ENCODE peak calls at places on chromosome 13, in four cellular contexts. K, H, G and J are unnamed samples.

GRCh38 chr13:102373221-102373620 is 28.6 kb downstream of the FGF14 start:
- DNase-seq in G (no peak), K (no peak), H (no peak), J (no peak)

GRCh38 chr13:111384441-111385181 is 64.2 kb downstream of the TEX29 start:
- DNase-seq in K (no peak), H (no peak), G (peak), J (no peak)

GRCh38 chr13:44165172-44165894 is 208.3 kb upstream of the SERP2 start:
- DNase-seq in G (no peak), H (no peak), K (no peak), J (no peak)

GRCh38 chr13:109093988-109094387 is 464.6 kb downstream of the MYO16 start:
- DNase-seq in H (no peak), G (no peak), K (no peak), J (no peak)

GRCh38 chr13:112178769-112179168 is 111.8 kb downstream of the SOX1 start:
- DNase-seq in G (no peak), H (no peak), K (no peak), J (no peak)

GRCh38 chr13:48819889-48820288 is 155.8 kb upstream of the FNDC3A start:
- DNase-seq in G (peak), H (no peak), K (no peak), J (no peak)

GRCh38 chr13:102838982-102839381 is 6.8 kb upstream of the ERCC5 start:
- DNase-seq in G (no peak), H (no peak), K (no peak), J (no peak)

GRCh38 chr13:99224019-99224418 is 23.4 kb downstream of the UBAC2 start:
- DNase-seq in G (no peak), K (no peak), H (no peak), J (no peak)

GRCh38 chr13:105441406-105441805 is 1094.1 kb downstream of the EFNB2 start:
- DNase-seq in G (no peak), H (no peak), K (no peak), J (no peak)

GRCh38 chr13:100887729-100888151 is 213.1 kb upstream of the TMTC4 start:
- DNase-seq in G (no peak), H (peak), K (no peak), J (peak)

GRCh38 chr13:59318320-59318930 is 845.3 kb downstream of the DIAPH3 start:
- DNase-seq in G (peak), K (peak), H (peak), J (peak)

GRCh38 chr13:77810430-77810829 is 108.2 kb downstream of the EDNRB start:
- DNase-seq in G (no peak), K (no peak), H (peak), J (peak)

GRCh38 chr13:75675421-75675820 is 39.3 kb downstream of the LMO7 start:
- DNase-seq in H (peak), K (no peak), G (no peak), J (no peak)

GRCh38 chr13:28658796-28659610 is at the start of gene POMP:
- DNase-seq in K (peak), G (peak), H (peak), J (peak)

GRCh38 chr13:111480976-111481375 is 160.5 kb downstream of the TEX29 start:
- DNase-seq in G (no peak), K (no peak), H (no peak), J (no peak)

GRCh38 chr13:110575322-110576069 is 14.0 kb upstream of the RAB20 start:
- DNase-seq in K (no peak), G (no peak), H (peak), J (peak)

GRCh38 chr13:93778548-93778947 is 551.9 kb downstream of the GPC6 start:
- DNase-seq in G (no peak), H (no peak), K (no peak), J (no peak)

GRCh38 chr13:75607447-75607846 is 28.7 kb upstream of the LMO7 start:
- DNase-seq in H (no peak), K (no peak), G (no peak), J (no peak)

GRCh38 chr13:45473627-45474026 is 8.9 kb downstream of the COG3 start:
- DNase-seq in K (no peak), G (no peak), H (no peak), J (no peak)

GRCh38 chr13:34734932-34735331 is 207.1 kb upstream of the NBEA start:
- DNase-seq in K (no peak), G (no peak), H (no peak), J (no peak)

GRCh38 chr13:21944610-21945009 is 273.7 kb downstream of the FGF9 start:
- DNase-seq in K (no peak), G (no peak), H (no peak), J (no peak)

GRCh38 chr13:40230833-40231266 is 435.6 kb downstream of the FOXO1 start:
- DNase-seq in G (no peak), K (no peak), H (peak), J (peak)

GRCh38 chr13:36430247-36431203 is 1.8 kb upstream of the CCNA1 start:
- DNase-seq in H (no peak), G (no peak), K (no peak), J (no peak)

GRCh38 chr13:31908696-31909386 is 122.7 kb upstream of the FRY start:
- DNase-seq in H (no peak), K (no peak), G (no peak), J (peak)

GRCh38 chr13:76293346-76293745 is 592.9 kb downstream of the KCTD12 start:
- DNase-seq in H (peak), K (no peak), G (no peak), J (peak)

GRCh38 chr13:114311908-114312307 is 2.4 kb upstream of the CHAMP1 start:
- DNase-seq in H (peak), G (no peak), K (no peak), J (no peak)

GRCh38 chr13:50730496-50731171 is 112.9 kb downstream of the DLEU7 start:
- DNase-seq in G (no peak), H (peak), K (no peak), J (no peak)

GRCh38 chr13:99955747-99956472 is 15.7 kb downstream of the ZIC5 start:
- DNase-seq in K (no peak), H (peak), G (no peak), J (peak)

GRCh38 chr13:79457948-79458347 is 23.0 kb upstream of the NDFIP2 start:
- DNase-seq in K (no peak), G (no peak), H (peak), J (peak)

GRCh38 chr13:97928306-97928705 is 25.2 kb upstream of the IPO5 start:
- DNase-seq in G (no peak), H (no peak), K (no peak), J (no peak)

GRCh38 chr13:59425211-59425721 is 738.5 kb downstream of the DIAPH3 start:
- DNase-seq in K (no peak), H (no peak), G (no peak), J (peak)

GRCh38 chr13:32638739-32639138 is 52.5 kb downstream of the PDS5B start:
- DNase-seq in H (no peak), G (no peak), K (no peak), J (no peak)

GRCh38 chr13:95643009-95643408 is 1.5 kb downstream of the DZIP1 start:
- DNase-seq in G (no peak), H (no peak), K (no peak), J (no peak)